ENCODE peak calls at places on chromosome 2, in four cellular contexts. P is HS-27A, Y is occipital lobe, J is MCF 10A. O is an unnamed sample.

GRCh38 chr2:235642446-235643107 is 148.7 kb downstream of the AGAP1 start:
- DNase-seq in P (no peak), Y (no peak), J (peak), O (no peak)

GRCh38 chr2:129301431-129301913 is 678.0 kb upstream of the RAB6C start:
- DNase-seq in P (no peak), Y (peak), J (peak), O (peak)

GRCh38 chr2:163175294-163175693 is 336.7 kb upstream of the KCNH7 start:
- DNase-seq in P (no peak), Y (no peak), J (no peak), O (no peak)

GRCh38 chr2:19675856-19676460 is 225.8 kb downstream of the TTC32 start:
- DNase-seq in P (no peak), Y (peak), J (peak), O (no peak)

GRCh38 chr2:45676088-45676487 is 24.6 kb downstream of the PRKCE start:
- DNase-seq in P (no peak), Y (no peak), J (no peak), O (no peak)

GRCh38 chr2:43269706-43270105 is 43.3 kb upstream of the ZFP36L2 start:
- DNase-seq in P (no peak), Y (no peak), J (peak), O (peak)

GRCh38 chr2:85318222-85319182 is 9.3 kb downstream of the TGOLN2 start:
- DNase-seq in P (no peak), Y (no peak), J (peak), O (no peak)

GRCh38 chr2:229857634-229858033 is 64.2 kb downstream of the TRIP12 start:
- DNase-seq in P (no peak), Y (no peak), J (no peak), O (no peak)

GRCh38 chr2:108270768-108271506 is 17.8 kb upstream of the SULT1C2 start:
- DNase-seq in P (no peak), Y (no peak), J (no peak), O (no peak)